ENCODE peak calls at places on chromosomes 12 and 14, in five cellular contexts. Q is tibial nerve, E is OCI-LY7, J is SK-N-MC, U is ascending aorta. T is an unnamed sample.

GRCh38 chr14:69263364-69263763 is 3.4 kb downstream of the GALNT16 start:
- DNase-seq in J (no peak), E (no peak), Q (peak; percentile 54), U (no peak), T (peak; percentile 89)

GRCh38 chr14:32702571-32702970 is 236.1 kb upstream of the NPAS3 start:
- DNase-seq in E (peak; percentile 14), J (no peak), U (peak; percentile 41), Q (peak; percentile 16), T (peak; percentile 68)

GRCh38 chr14:29741909-29742401 is 185.7 kb downstream of the PRKD1 start:
- DNase-seq in E (no peak), Q (no peak), U (no peak), J (no peak), T (no peak)

GRCh38 chr12:89988156-89988555 is 279.5 kb upstream of the ATP2B1 start:
- DNase-seq in Q (no peak), J (no peak), U (no peak), E (no peak), T (no peak)

GRCh38 chr12:12439636-12440035 is 82.8 kb downstream of the BORCS5 start:
- DNase-seq in U (no peak), J (no peak), E (no peak), Q (no peak), T (no peak)

GRCh38 chr12:39892146-39892545 is 213.7 kb downstream of the SLC2A13 start:
- DNase-seq in J (no peak), Q (no peak), U (no peak), E (no peak), T (no peak)

GRCh38 chr12:6778571-6779550 is 6.5 kb downstream of the LAG3 start:
- DNase-seq in U (peak; percentile 82), J (peak; percentile 42), E (peak; percentile 94), Q (peak; percentile 91), T (peak; percentile 97)

GRCh38 chr12:58420496-58420895 is 479.1 kb downstream of the ATP23 start:
- DNase-seq in U (no peak), E (no peak), J (peak; percentile 30), Q (no peak), T (no peak)

GRCh38 chr14:72558721-72559120 is 335.2 kb downstream of the DPF3 start:
- DNase-seq in E (no peak), Q (no peak), U (no peak), J (no peak), T (no peak)

GRCh38 chr12:56724660-56724988 is 475 bp downstream of the NACA start:
- DNase-seq in E (no peak), U (no peak), Q (no peak), J (no peak), T (no peak)

GRCh38 chr12:122870163-122870842 is 25.6 kb downstream of the VPS37B start:
- DNase-seq in E (no peak), J (no peak), Q (no peak), U (no peak), T (no peak)

GRCh38 chr12:28409892-28410291 is 219.6 kb downstream of the CCDC91 start:
- DNase-seq in J (no peak), E (no peak), U (no peak), Q (no peak), T (no peak)

GRCh38 chr12:124713041-124713435 is 145.6 kb upstream of the NCOR2 start:
- DNase-seq in U (peak; percentile 66), E (no peak), Q (peak; percentile 42), J (no peak), T (no peak)

GRCh38 chr12:121753844-121754264 is 39.6 kb downstream of the RHOF start:
- DNase-seq in U (peak; percentile 22), J (no peak), Q (peak; percentile 18), E (no peak), T (no peak)

GRCh38 chr14:75976838-75977237 is 5.0 kb downstream of the TGFB3 start:
- DNase-seq in U (no peak), J (no peak), E (no peak), Q (no peak), T (no peak)

GRCh38 chr14:55881577-55882241 is 236.5 kb upstream of the PELI2 start:
- DNase-seq in Q (no peak), E (no peak), J (no peak), U (no peak), T (no peak)

GRCh38 chr14:58755026-58755929 is 117.5 kb downstream of the DACT1 start:
- DNase-seq in E (no peak), J (no peak), Q (no peak), U (no peak), T (no peak)

GRCh38 chr12:117318591-117318990 is 42.8 kb downstream of the NOS1 start:
- DNase-seq in E (no peak), J (no peak), U (no peak), Q (no peak), T (no peak)

GRCh38 chr12:124028560-124028935 is 55.5 kb downstream of the ZNF664 start:
- DNase-seq in U (no peak), J (no peak), Q (no peak), E (peak; percentile 14), T (no peak)

GRCh38 chr12:49538740-49539403 is at the start of gene KCNH3:
- DNase-seq in U (no peak), J (no peak), E (peak; percentile 89), Q (peak; percentile 48), T (peak; percentile 93)

GRCh38 chr12:25051171-25051570 is 102.3 kb upstream of the BCAT1 start:
- DNase-seq in Q (no peak), E (no peak), J (no peak), U (no peak), T (no peak)

GRCh38 chr14:60506985-60507829 is 1.7 kb upstream of the SIX6 start:
- DNase-seq in Q (no peak), J (no peak), E (no peak), U (no peak), T (no peak)

GRCh38 chr12:110107369-110108281 is 16.5 kb upstream of the IFT81 start:
- DNase-seq in E (no peak), J (no peak), Q (no peak), U (no peak), T (no peak)

GRCh38 chr14:77088219-77088618 is 9.8 kb upstream of the CIPC start:
- DNase-seq in Q (no peak), U (no peak), J (no peak), E (no peak), T (no peak)

GRCh38 chr14:93114713-93115068 is 1.0 kb downstream of the ITPK1 start:
- DNase-seq in Q (no peak), J (no peak), E (peak; percentile 32), U (no peak), T (no peak)

GRCh38 chr12:124148481-124148880 is 146.4 kb upstream of the RFLNA start:
- DNase-seq in J (no peak), U (no peak), E (no peak), Q (no peak), T (no peak)

GRCh38 chr12:123530683-123531082 is 2.8 kb downstream of the RILPL1 start:
- DNase-seq in U (no peak), J (no peak), Q (no peak), E (no peak), T (no peak)

GRCh38 chr14:56860441-56860840 is 50.2 kb upstream of the OTX2 start:
- DNase-seq in E (no peak), Q (no peak), U (no peak), J (no peak), T (no peak)

GRCh38 chr14:70188608-70189540 is at the start of gene SLC8A3:
- DNase-seq in U (no peak), J (no peak), Q (no peak), E (no peak), T (no peak)

GRCh38 chr14:101075025-101075800 is 171.7 kb upstream of the RTL1 start:
- DNase-seq in E (no peak), U (no peak), Q (peak; percentile 4), J (no peak), T (peak; percentile 71)

GRCh38 chr14:102523200-102524025 is 13.8 kb upstream of the ANKRD9 start:
- DNase-seq in E (no peak), Q (no peak), U (no peak), J (peak; percentile 84), T (no peak)
- H3K27ac ChIP-seq in E (no peak overlapping the region), Q (peak overlapping the region; percentile 82), U (no peak overlapping the region), J (peak overlapping the region; percentile 100), T (no peak overlapping the region)

GRCh38 chr12:1594045-1594294 is 411 bp downstream of the FBXL14 start:
- DNase-seq in E (peak; percentile 82), J (no peak), U (no peak), Q (no peak), T (no peak)

GRCh38 chr12:1591543-1591942 is 2.8 kb downstream of the FBXL14 start:
- DNase-seq in U (no peak), E (no peak), Q (no peak), J (no peak), T (no peak)

GRCh38 chr12:1591029-1591428 is 3.4 kb downstream of the FBXL14 start:
- DNase-seq in J (no peak), E (peak; percentile 54), Q (no peak), U (no peak), T (no peak)

GRCh38 chr12:1593232-1594044 is 943 bp downstream of the FBXL14 start:
- DNase-seq in J (no peak), E (peak; percentile 83), Q (no peak), U (no peak), T (peak; percentile 74)

GRCh38 chr12:1592444-1593231 is 1.7 kb downstream of the FBXL14 start:
- DNase-seq in J (no peak), Q (no peak), E (peak; percentile 77), U (no peak), T (no peak)
- H3K27ac ChIP-seq in J (no peak overlapping the region), Q (peak overlapping the region; percentile 98), E (peak overlapping the region; percentile 80), U (peak overlapping the region; percentile 68), T (peak overlapping the region; percentile 96)

GRCh38 chr14:44952391-44953110 is 9.2 kb downstream of the KLHL28 start:
- DNase-seq in U (no peak), J (no peak), Q (no peak), E (no peak), T (no peak)
- H3K27ac ChIP-seq in U (no peak overlapping the region), J (no peak overlapping the region), Q (no peak overlapping the region), E (no peak overlapping the region), T (no peak overlapping the region)

DNA sequence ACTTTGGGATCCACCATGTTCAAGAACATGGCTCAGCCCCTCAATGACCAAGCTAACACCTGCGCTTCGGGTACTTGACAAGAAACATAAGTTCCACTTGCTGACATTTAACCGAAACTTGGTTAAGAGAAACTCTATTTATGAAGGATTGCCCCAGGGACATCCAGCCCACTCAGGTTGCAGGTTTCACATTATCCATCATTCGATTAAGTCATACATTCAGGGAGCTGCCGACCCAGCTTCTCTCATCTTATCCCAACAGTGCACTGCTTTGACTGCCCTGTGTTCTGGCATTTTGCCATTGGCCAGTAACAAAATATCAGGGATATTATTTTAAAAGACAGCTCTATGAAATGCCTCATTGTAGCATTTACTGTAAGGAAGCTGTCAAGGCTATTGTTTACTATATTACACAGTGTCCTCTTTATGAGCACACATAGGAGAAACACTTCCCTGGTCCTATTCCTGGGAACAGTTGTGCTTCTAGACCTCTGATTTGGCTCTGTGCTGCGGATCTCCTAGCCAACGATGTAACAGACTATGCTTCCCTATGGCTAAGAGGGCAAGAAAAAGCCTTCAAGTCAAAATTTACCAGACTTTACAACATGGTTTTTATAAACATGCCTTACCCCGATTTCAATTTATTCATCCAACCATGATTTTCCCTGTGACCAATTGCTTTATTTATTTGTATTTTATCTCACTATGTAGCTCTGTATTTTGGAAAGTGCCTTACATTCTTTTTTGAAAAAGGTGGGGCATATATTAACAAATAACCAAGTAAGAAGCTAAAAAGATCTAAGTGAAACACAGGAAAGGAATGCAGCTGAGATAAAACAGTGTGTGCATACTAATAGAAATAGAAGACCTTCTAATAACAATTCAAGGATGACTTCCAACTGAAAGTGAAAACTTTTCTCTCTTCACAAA is 109.3 kb downstream of the ITPR2 start:
- DNase-seq in E (no peak), J (no peak), Q (no peak), U (no peak), T (no peak)
- H3K27ac ChIP-seq in E (no peak overlapping the region), J (no peak overlapping the region), Q (peak overlapping the region; percentile 58), U (peak overlapping the region; percentile 63), T (peak overlapping the region; percentile 50)